ENCODE peak calls at places on chromosome 17, in six cellular contexts. M, P, X, N, C and D are unnamed samples. For H3K4me1, the result is how much of the 10 kb centered on the place peaks cover.

GRCh38 chr17:31283841-31284240 is 13.2 kb downstream of the OMG start:
- DNase-seq in M (no peak), P (no peak), X (no peak), N (no peak), C (no peak), D (no peak)

GRCh38 chr17:65867014-65867413 is 305.6 kb upstream of the AXIN2 start:
- DNase-seq in M (no peak), P (no peak), X (no peak), N (no peak), C (no peak), D (no peak)

GRCh38 chr17:61188081-61188480 is 211.6 kb upstream of the TBX2 start:
- DNase-seq in M (no peak), P (no peak), X (no peak), N (no peak), C (no peak), D (no peak)

GRCh38 chr17:37190493-37190892 is 185.3 kb upstream of the C17orf78 start:
- DNase-seq in M (no peak), P (no peak), X (no peak), N (no peak), C (no peak), D (no peak)

GRCh38 chr17:79746955-79747507 is 16.3 kb downstream of the ENPP7 start:
- DNase-seq in M (no peak), P (no peak), X (no peak), N (no peak), C (no peak), D (no peak)

GRCh38 chr17:36933174-36934143 is 3.8 kb upstream of the LHX1 start:
- DNase-seq in M (no peak), P (no peak), X (no peak), N (no peak), C (no peak), D (no peak)

GRCh38 chr17:12027658-12028057 is 7.0 kb downstream of the MAP2K4 start:
- DNase-seq in M (no peak), P (no peak), X (no peak), N (no peak), C (no peak), D (no peak)

GRCh38 chr17:78797213-78797612 is 15.1 kb upstream of the CYTH1 start:
- DNase-seq in M (no peak), P (no peak), X (no peak), N (peak), C (no peak), D (no peak)

GRCh38 chr17:76063880-76064546 is 8.3 kb downstream of the SRP68 start:
- DNase-seq in M (no peak), P (no peak), X (no peak), N (peak), C (no peak), D (no peak)

GRCh38 chr17:66468241-66469087 is 166.1 kb downstream of the PRKCA start:
- DNase-seq in M (peak), P (no peak), X (no peak), N (no peak), C (no peak), D (no peak)

GRCh38 chr17:74715144-74715543 is 2.4 kb upstream of the CD300LF start:
- DNase-seq in M (no peak), P (no peak), X (peak), N (no peak), C (no peak), D (no peak)

GRCh38 chr17:63138713-63139112 is 172.7 kb downstream of the TANC2 start:
- DNase-seq in M (no peak), P (no peak), X (no peak), N (no peak), C (no peak), D (no peak)

GRCh38 chr17:59506907-59507726 is 58.3 kb upstream of the DHX40 start:
- DNase-seq in M (no peak), P (no peak), X (no peak), N (no peak), C (no peak), D (no peak)

GRCh38 chr17:29163563-29163962 is 16.6 kb downstream of the MYO18A start:
- DNase-seq in M (no peak), P (no peak), X (no peak), N (peak), C (no peak), D (no peak)

GRCh38 chr17:41456206-41456605 is 11.0 kb downstream of the KRT32 start:
- DNase-seq in M (no peak), P (no peak), X (no peak), N (no peak), C (no peak), D (no peak)

GRCh38 chr17:34990921-34991365 is 10.6 kb downstream of the LIG3 start:
- DNase-seq in M (no peak), P (no peak), X (no peak), N (no peak), C (no peak), D (peak)

GRCh38 chr17:9217151-9218067 is 196.1 kb downstream of the NTN1 start:
- DNase-seq in M (peak), P (no peak), X (no peak), N (no peak), C (no peak), D (no peak)

GRCh38 chr17:28513476-28513875 is 7.3 kb downstream of the FOXN1 start:
- DNase-seq in M (no peak), P (no peak), X (no peak), N (no peak), C (no peak), D (no peak)

GRCh38 chr17:35764123-35764991 is 3.7 kb downstream of the C17orf50 start:
- DNase-seq in M (peak), P (no peak), X (peak), N (peak), C (peak), D (peak)

GRCh38 chr17:15363702-15364101 is 22.3 kb upstream of the TEKT3 start:
- DNase-seq in M (no peak), P (no peak), X (no peak), N (no peak), C (no peak), D (no peak)

GRCh38 chr17:61168506-61168905 is 231.1 kb upstream of the TBX2 start:
- DNase-seq in M (no peak), P (no peak), X (no peak), N (no peak), C (no peak), D (no peak)

GRCh38 chr17:17080181-17080631 is 37.9 kb downstream of the MPRIP start:
- DNase-seq in M (no peak), P (no peak), X (no peak), N (peak), C (no peak), D (no peak)

GRCh38 chr17:56109811-56110210 is 43.5 kb upstream of the ANKFN1 start:
- DNase-seq in M (no peak), P (no peak), X (no peak), N (no peak), C (no peak), D (no peak)

GRCh38 chr17:38605852-38606645 is at the start of gene SRCIN1:
- DNase-seq in M (peak), P (no peak), X (no peak), N (peak), C (peak), D (peak)

GRCh38 chr17:79592641-79593040 is 18.2 kb downstream of the RBFOX3 start:
- DNase-seq in M (no peak), P (no peak), X (no peak), N (no peak), C (no peak), D (no peak)

GRCh38 chr17:37671028-37671812 is 28.0 kb upstream of the DDX52 start:
- DNase-seq in M (no peak), P (no peak), X (no peak), N (no peak), C (no peak), D (no peak)

GRCh38 chr17:44887971-44888955 is 11.0 kb downstream of the EFTUD2 start:
- DNase-seq in M (no peak), P (no peak), X (no peak), N (no peak), C (no peak), D (no peak)

GRCh38 chr17:27919120-27919519 is 26.0 kb upstream of the LYRM9 start:
- DNase-seq in M (no peak), P (no peak), X (no peak), N (no peak), C (peak), D (no peak)

GRCh38 chr17:66930933-66931332 is 33.6 kb upstream of the CACNG4 start:
- DNase-seq in M (no peak), P (no peak), X (no peak), N (no peak), C (no peak), D (no peak)

GRCh38 chr17:11909348-11909747 is 87.9 kb downstream of the ZNF18 start:
- DNase-seq in M (no peak), P (no peak), X (no peak), N (no peak), C (no peak), D (no peak)

GRCh38 chr17:43720311-43721060 is 38.1 kb downstream of the SOST start:
- DNase-seq in M (peak), P (peak), X (peak), N (peak), C (peak), D (peak)

GRCh38 chr17:20197527-20197926 is 188.4 kb downstream of the SPECC1 start:
- DNase-seq in M (no peak), P (no peak), X (no peak), N (no peak), C (no peak), D (no peak)

GRCh38 chr17:42287305-42288077 is 807 bp upstream of the STAT5A start:
- DNase-seq in M (no peak), P (no peak), X (no peak), N (peak), C (peak), D (peak)

GRCh38 chr17:32593003-32593402 is 106.2 kb downstream of the CDK5R1 start:
- DNase-seq in M (no peak), P (no peak), X (no peak), N (no peak), C (no peak), D (no peak)

GRCh38 chr17:16419929-16420271 is 4.5 kb downstream of the TRPV2 start:
- DNase-seq in M (peak), P (no peak), X (no peak), N (no peak), C (no peak), D (no peak)

GRCh38 chr17:38469875-38470274 is 41.6 kb downstream of the ARHGAP23 start:
- DNase-seq in M (no peak), P (no peak), X (no peak), N (no peak), C (no peak), D (peak)

DNA sequence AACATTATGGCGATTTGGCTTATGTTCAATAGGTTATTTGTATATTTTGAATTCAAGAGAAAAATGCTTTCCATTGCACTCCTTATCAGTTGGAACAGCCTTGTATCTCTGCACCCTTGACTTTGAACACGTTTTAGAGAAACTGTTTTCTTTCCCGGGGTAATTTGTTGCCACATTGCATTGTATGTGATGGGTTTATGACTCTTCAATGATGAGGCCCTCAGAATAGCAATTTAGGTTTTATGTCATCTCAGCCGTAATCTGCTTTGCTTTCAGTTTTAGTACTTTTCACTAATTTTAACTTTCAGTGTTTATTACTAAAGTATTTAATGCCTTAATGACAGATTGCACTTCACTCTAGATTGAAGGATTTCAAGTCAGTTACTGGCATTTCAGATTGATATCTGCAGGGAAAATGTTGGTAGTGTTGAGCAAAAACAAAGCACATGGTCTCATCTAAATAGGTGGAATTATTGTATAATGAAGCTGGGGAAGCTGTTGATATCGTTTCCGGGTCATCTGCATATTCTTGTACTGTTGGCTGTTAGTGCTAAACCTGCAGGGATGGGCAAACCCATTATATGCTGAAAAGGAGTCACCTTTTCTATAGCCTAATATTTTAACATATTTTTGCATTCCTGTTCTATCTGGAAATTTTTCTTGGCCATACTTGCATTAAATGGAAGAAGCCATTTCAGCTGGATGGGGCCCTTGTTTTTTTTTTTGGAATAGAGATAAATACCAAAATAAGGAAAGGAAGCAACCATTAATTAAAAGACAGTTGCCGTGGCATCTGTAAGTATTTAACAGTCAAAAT is 2.0 kb downstream of the LUC7L3 start:
- DNase-seq in M (no peak), P (no peak), X (no peak), N (no peak), C (no peak), D (no peak)
- H3K27ac ChIP-seq in M (peak), P (no peak), X (no peak), N (no peak), C (no peak), D (peak)

GRCh38 chr17:69336580-69336979 is 9.6 kb upstream of the ABCA5 start:
- DNase-seq in M (no peak), P (no peak), X (no peak), N (no peak), C (no peak), D (no peak)
- H3K4me1 ChIP-seq in M (under half), P (under half), X (under half), N (under half), C (under half), D (under half)

GRCh38 chr17:6667516-6667915 is 16.0 kb downstream of the C17orf100 start:
- DNase-seq in M (no peak), P (no peak), X (no peak), N (no peak), C (no peak), D (no peak)

GRCh38 chr17:6666557-6666956 is 15.0 kb downstream of the C17orf100 start:
- DNase-seq in M (peak), P (no peak), X (no peak), N (no peak), C (no peak), D (no peak)

GRCh38 chr17:6668219-6668618 is 16.7 kb downstream of the C17orf100 start:
- DNase-seq in M (no peak), P (no peak), X (no peak), N (no peak), C (no peak), D (no peak)

GRCh38 chr17:6668727-6669425 is 17.3 kb downstream of the C17orf100 start:
- DNase-seq in M (peak), P (no peak), X (no peak), N (no peak), C (no peak), D (no peak)

DNA sequence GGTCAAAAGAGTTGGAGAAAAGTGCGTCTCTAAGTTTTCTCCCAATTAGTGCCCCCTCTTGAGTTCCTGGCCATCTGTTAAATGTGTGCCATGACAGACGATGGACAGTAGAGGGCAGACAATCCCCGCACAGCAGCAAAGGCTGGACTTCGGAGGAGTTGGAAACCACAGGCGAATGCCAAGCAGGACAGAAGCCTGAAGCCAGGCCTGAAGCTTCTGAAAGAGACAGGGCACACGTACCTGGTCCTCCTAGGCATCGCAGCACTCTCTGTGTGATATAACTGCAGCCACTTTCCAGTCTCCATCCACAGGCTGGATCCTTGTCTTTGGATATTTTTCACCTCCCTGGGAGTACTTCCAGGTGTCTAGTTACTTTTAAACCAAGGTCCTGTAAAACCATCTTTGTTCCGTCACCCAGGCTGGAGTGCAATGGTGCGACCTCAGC is 14.5 kb downstream of the C17orf100 start:
- DNase-seq in M (peak), P (no peak), X (peak), N (peak), C (peak), D (peak)
- H3K27ac ChIP-seq in M (no peak), P (peak), X (no peak), N (no peak), C (no peak), D (no peak)

GRCh38 chr17:50642722-50643656 is 8.3 kb downstream of the ABCC3 start:
- DNase-seq in M (peak), P (no peak), X (no peak), N (peak), C (no peak), D (no peak)

GRCh38 chr17:50640701-50641338 is 6.1 kb downstream of the ABCC3 start:
- DNase-seq in M (no peak), P (no peak), X (no peak), N (peak), C (no peak), D (no peak)

GRCh38 chr17:50642071-50642721 is 7.5 kb downstream of the ABCC3 start:
- DNase-seq in M (no peak), P (no peak), X (no peak), N (peak), C (no peak), D (no peak)

GRCh38 chr17:50638851-50639767 is 4.4 kb downstream of the ABCC3 start:
- DNase-seq in M (peak), P (peak), X (peak), N (peak), C (peak), D (peak)

GRCh38 chr17:50641339-50641725 is 6.7 kb downstream of the ABCC3 start:
- DNase-seq in M (no peak), P (no peak), X (no peak), N (peak), C (no peak), D (no peak)
- H3K4me1 ChIP-seq in M (half or more), P (half or more), X (under half), N (under half), C (under half), D (under half)

GRCh38 chr17:72399608-72400487 is 279.0 kb downstream of the SOX9 start:
- DNase-seq in M (no peak), P (no peak), X (no peak), N (no peak), C (no peak), D (no peak)
- H3K27ac ChIP-seq in M (no peak), P (no peak), X (no peak), N (no peak), C (no peak), D (no peak)

GRCh38 chr17:7841622-7842379 is 7.8 kb downstream of the KDM6B start:
- DNase-seq in M (peak), P (no peak), X (peak), N (peak), C (peak), D (peak)
- H3K4me1 ChIP-seq in M (under half), P (half or more), X (under half), N (under half), C (under half), D (under half)

GRCh38 chr17:68540981-68541380 is 28.8 kb downstream of the PRKAR1A start:
- DNase-seq in M (no peak), P (no peak), X (no peak), N (no peak), C (no peak), D (no peak)

GRCh38 chr17:68541816-68542215 is 29.6 kb downstream of the PRKAR1A start:
- DNase-seq in M (no peak), P (no peak), X (no peak), N (no peak), C (no peak), D (no peak)

GRCh38 chr17:68544521-68544920 is 32.3 kb downstream of the PRKAR1A start:
- DNase-seq in M (no peak), P (no peak), X (no peak), N (no peak), C (no peak), D (no peak)

GRCh38 chr17:68544111-68544510 is 31.9 kb downstream of the PRKAR1A start:
- DNase-seq in M (no peak), P (no peak), X (no peak), N (no peak), C (no peak), D (no peak)

GRCh38 chr17:68542698-68543463 is 30.7 kb downstream of the PRKAR1A start:
- DNase-seq in M (no peak), P (no peak), X (peak), N (no peak), C (no peak), D (no peak)
- H3K27ac ChIP-seq in M (no peak), P (no peak), X (no peak), N (no peak), C (no peak), D (no peak)

GRCh38 chr17:80845121-80845862 is 146.3 kb upstream of the CHMP6 start:
- DNase-seq in M (no peak), P (no peak), X (no peak), N (peak), C (no peak), D (no peak)
- H3K4me1 ChIP-seq in M (under half), P (under half), X (under half), N (under half), C (under half), D (under half)